ENCODE peak calls at places on chromosome 3, in five cellular contexts. One of them, this sample, is unnamed.

GRCh38 chr3:171383206-171384018 is 76.8 kb downstream of the TNIK start:
- DNase-seq in H1: no peak
- DNase-seq in K562: no peak
- DNase-seq in GM12878: no peak
- DNase-seq in HepG2: no peak
- DNase-seq in this sample: no peak

GRCh38 chr3:107992976-107993684 is 97.7 kb downstream of the CD47 start:
- DNase-seq in HepG2: no peak
- DNase-seq in H1: no peak
- DNase-seq in K562: no peak
- DNase-seq in GM12878: no peak
- DNase-seq in this sample: no peak

GRCh38 chr3:106711650-106712049 is 665.6 kb upstream of the CCDC54 start:
- DNase-seq in H1: no peak
- DNase-seq in HepG2: no peak
- DNase-seq in GM12878: no peak
- DNase-seq in K562: no peak
- DNase-seq in this sample: no peak

GRCh38 chr3:45455040-45455439 is 66.7 kb downstream of the LARS2 start:
- DNase-seq in GM12878: no peak
- DNase-seq in K562: no peak
- DNase-seq in HepG2: no peak
- DNase-seq in H1: no peak
- DNase-seq in this sample: no peak

GRCh38 chr3:181711325-181712135 is at the start of gene SOX2:
- DNase-seq in GM12878: no peak
- DNase-seq in H1: peak; percentile 83
- DNase-seq in K562: peak; percentile 61
- DNase-seq in HepG2: peak; percentile 67
- DNase-seq in this sample: peak; percentile 93

GRCh38 chr3:152738656-152739055 is 96.3 kb upstream of the P2RY1 start:
- DNase-seq in K562: no peak
- DNase-seq in H1: no peak
- DNase-seq in HepG2: no peak
- DNase-seq in GM12878: peak; percentile 60
- DNase-seq in this sample: no peak

GRCh38 chr3:55416381-55416821 is 70.7 kb downstream of the WNT5A start:
- DNase-seq in K562: no peak
- DNase-seq in H1: no peak
- DNase-seq in GM12878: no peak
- DNase-seq in HepG2: no peak
- DNase-seq in this sample: no peak

GRCh38 chr3:9248232-9249191 is 934 bp downstream of the SRGAP3 start:
- DNase-seq in GM12878: no peak
- DNase-seq in H1: no peak
- DNase-seq in HepG2: no peak
- DNase-seq in K562: no peak
- DNase-seq in this sample: no peak

GRCh38 chr3:172151610-172152293 is 112.4 kb downstream of the FNDC3B start:
- DNase-seq in K562: no peak
- DNase-seq in HepG2: no peak
- DNase-seq in GM12878: no peak
- DNase-seq in H1: no peak
- DNase-seq in this sample: no peak

GRCh38 chr3:71369733-71370391 is 213.7 kb downstream of the FOXP1 start:
- DNase-seq in K562: no peak
- DNase-seq in GM12878: no peak
- DNase-seq in H1: no peak
- DNase-seq in HepG2: no peak
- DNase-seq in this sample: no peak

GRCh38 chr3:50390523-50391177 is 31.3 kb upstream of the TMEM115 start:
- DNase-seq in HepG2: no peak
- DNase-seq in K562: peak; percentile 28
- DNase-seq in GM12878: no peak
- DNase-seq in H1: no peak
- DNase-seq in this sample: no peak

GRCh38 chr3:193028283-193028682 is 110.6 kb upstream of the MB21D2 start:
- DNase-seq in K562: no peak
- DNase-seq in GM12878: no peak
- DNase-seq in H1: no peak
- DNase-seq in HepG2: no peak
- DNase-seq in this sample: no peak

GRCh38 chr3:4906107-4906621 is 73.1 kb upstream of the BHLHE40 start:
- DNase-seq in GM12878: no peak
- DNase-seq in HepG2: no peak
- DNase-seq in K562: no peak
- DNase-seq in H1: no peak
- DNase-seq in this sample: no peak

GRCh38 chr3:142904639-142905441 is 16.0 kb upstream of the PCOLCE2 start:
- DNase-seq in GM12878: no peak
- DNase-seq in HepG2: peak; percentile 15
- DNase-seq in H1: peak; percentile 50
- DNase-seq in K562: no peak
- DNase-seq in this sample: peak; percentile 79
- TF ChIP-seq CTCF in GM12878: no peak
- TF ChIP-seq CTCF in HepG2: peak; percentile 64
- TF ChIP-seq CTCF in H1: peak; percentile 73
- TF ChIP-seq CTCF in K562: peak; percentile 56
- TF ChIP-seq CTCF in this sample: peak; percentile 83

DNA sequence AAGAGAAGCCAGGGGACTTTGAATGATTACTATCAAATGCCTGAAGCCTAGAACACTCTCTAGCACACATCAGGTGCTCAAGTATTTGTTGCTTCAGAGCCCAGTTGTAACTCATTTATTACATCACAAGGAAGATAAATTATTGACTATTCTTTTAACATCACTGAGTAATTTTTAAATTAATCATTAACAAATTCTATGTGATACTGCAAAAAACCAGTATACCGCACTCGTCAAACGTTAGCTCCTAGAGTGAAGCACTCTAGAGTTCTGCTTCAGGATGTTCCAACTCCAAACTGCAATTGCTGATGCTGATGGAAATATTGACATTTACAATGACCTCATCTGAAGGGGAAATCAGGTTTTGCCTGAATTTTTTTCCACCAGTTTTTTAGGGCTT is 123.2 kb upstream of the STAC start:
- DNase-seq in H1: no peak
- DNase-seq in K562: no peak
- DNase-seq in GM12878: no peak
- DNase-seq in HepG2: no peak
- DNase-seq in this sample: no peak
- TF ChIP-seq CREB1 in H1: no peak
- TF ChIP-seq CREB1 in K562: no peak
- TF ChIP-seq CREB1 in GM12878: no peak
- TF ChIP-seq CREB1 in HepG2: no peak
- TF ChIP-seq CREB1 in this sample: no peak

GRCh38 chr3:43316783-43317460 is 30.6 kb downstream of the SNRK start:
- DNase-seq in HepG2: peak; percentile 91
- DNase-seq in GM12878: no peak
- DNase-seq in K562: no peak
- DNase-seq in H1: no peak
- DNase-seq in this sample: peak; percentile 66
- H3K4me1 ChIP-seq in HepG2: peaks cover 76% of the 10 kb centered on the region
- H3K4me1 ChIP-seq in GM12878: no peaks in the 10 kb centered on the region
- H3K4me1 ChIP-seq in K562: no peaks in the 10 kb centered on the region
- H3K4me1 ChIP-seq in H1: peaks cover 2% of the 10 kb centered on the region
- H3K4me1 ChIP-seq in this sample: peaks cover 18% of the 10 kb centered on the region

GRCh38 chr3:197454014-197454413 is 101.8 kb downstream of the BDH1 start:
- DNase-seq in H1: no peak
- DNase-seq in HepG2: peak; percentile 49
- DNase-seq in GM12878: no peak
- DNase-seq in K562: no peak
- DNase-seq in this sample: no peak
- TF ChIP-seq CTCF in H1: peak; percentile 18
- TF ChIP-seq CTCF in HepG2: peak; percentile 72
- TF ChIP-seq CTCF in GM12878: peak; percentile 59
- TF ChIP-seq CTCF in K562: peak; percentile 32
- TF ChIP-seq CTCF in this sample: no peak

GRCh38 chr3:184563569-184563925 is 2.0 kb downstream of the EPHB3 start:
- DNase-seq in GM12878: no peak
- DNase-seq in K562: no peak
- DNase-seq in H1: no peak
- DNase-seq in HepG2: no peak
- DNase-seq in this sample: no peak

GRCh38 chr3:184561329-184562145 is at the start of gene EPHB3:
- DNase-seq in K562: peak; percentile 89
- DNase-seq in GM12878: peak; percentile 34
- DNase-seq in H1: peak; percentile 100
- DNase-seq in HepG2: peak; percentile 92
- DNase-seq in this sample: peak; percentile 100

GRCh38 chr3:184563941-184564684 is 2.5 kb downstream of the EPHB3 start:
- DNase-seq in H1: no peak
- DNase-seq in K562: no peak
- DNase-seq in GM12878: no peak
- DNase-seq in HepG2: no peak
- DNase-seq in this sample: no peak

GRCh38 chr3:184562146-184562861 is 719 bp downstream of the EPHB3 start:
- DNase-seq in H1: no peak
- DNase-seq in HepG2: no peak
- DNase-seq in GM12878: no peak
- DNase-seq in K562: no peak
- DNase-seq in this sample: no peak

GRCh38 chr3:184562875-184563568 is 1.4 kb downstream of the EPHB3 start:
- DNase-seq in HepG2: no peak
- DNase-seq in K562: no peak
- DNase-seq in GM12878: no peak
- DNase-seq in H1: no peak
- DNase-seq in this sample: no peak
- TF ChIP-seq CREB1 in HepG2: no peak
- TF ChIP-seq CREB1 in K562: no peak
- TF ChIP-seq CREB1 in GM12878: no peak
- TF ChIP-seq CREB1 in H1: no peak
- TF ChIP-seq CREB1 in this sample: no peak

GRCh38 chr3:48472673-48472922 is 26.1 kb downstream of the ATRIP start:
- DNase-seq in H1: no peak
- DNase-seq in GM12878: no peak
- DNase-seq in K562: peak; percentile 42
- DNase-seq in HepG2: no peak
- DNase-seq in this sample: peak; percentile 67
- H3K4me1 ChIP-seq in H1: peaks cover 21% of the 10 kb centered on the region
- H3K4me1 ChIP-seq in GM12878: peaks cover 35% of the 10 kb centered on the region
- H3K4me1 ChIP-seq in K562: peaks cover 5% of the 10 kb centered on the region
- H3K4me1 ChIP-seq in HepG2: peaks cover 57% of the 10 kb centered on the region
- H3K4me1 ChIP-seq in this sample: peaks cover 26% of the 10 kb centered on the region

GRCh38 chr3:48415251-48415953 is 14.5 kb downstream of the PLXNB1 start:
- DNase-seq in H1: no peak
- DNase-seq in GM12878: no peak
- DNase-seq in HepG2: no peak
- DNase-seq in K562: no peak
- DNase-seq in this sample: peak; percentile 44
- TF ChIP-seq CTCF in H1: peak; percentile 43
- TF ChIP-seq CTCF in GM12878: no peak
- TF ChIP-seq CTCF in HepG2: peak; percentile 56
- TF ChIP-seq CTCF in K562: peak; percentile 17
- TF ChIP-seq CTCF in this sample: no peak

GRCh38 chr3:17195192-17195611 is 310.4 kb downstream of the PLCL2 start:
- DNase-seq in H1: no peak
- DNase-seq in GM12878: peak; percentile 79
- DNase-seq in HepG2: no peak
- DNase-seq in K562: no peak
- DNase-seq in this sample: no peak
- TF ChIP-seq CREB1 in H1: no peak
- TF ChIP-seq CREB1 in GM12878: peak; percentile 48
- TF ChIP-seq CREB1 in HepG2: no peak
- TF ChIP-seq CREB1 in K562: no peak
- TF ChIP-seq CREB1 in this sample: no peak

DNA sequence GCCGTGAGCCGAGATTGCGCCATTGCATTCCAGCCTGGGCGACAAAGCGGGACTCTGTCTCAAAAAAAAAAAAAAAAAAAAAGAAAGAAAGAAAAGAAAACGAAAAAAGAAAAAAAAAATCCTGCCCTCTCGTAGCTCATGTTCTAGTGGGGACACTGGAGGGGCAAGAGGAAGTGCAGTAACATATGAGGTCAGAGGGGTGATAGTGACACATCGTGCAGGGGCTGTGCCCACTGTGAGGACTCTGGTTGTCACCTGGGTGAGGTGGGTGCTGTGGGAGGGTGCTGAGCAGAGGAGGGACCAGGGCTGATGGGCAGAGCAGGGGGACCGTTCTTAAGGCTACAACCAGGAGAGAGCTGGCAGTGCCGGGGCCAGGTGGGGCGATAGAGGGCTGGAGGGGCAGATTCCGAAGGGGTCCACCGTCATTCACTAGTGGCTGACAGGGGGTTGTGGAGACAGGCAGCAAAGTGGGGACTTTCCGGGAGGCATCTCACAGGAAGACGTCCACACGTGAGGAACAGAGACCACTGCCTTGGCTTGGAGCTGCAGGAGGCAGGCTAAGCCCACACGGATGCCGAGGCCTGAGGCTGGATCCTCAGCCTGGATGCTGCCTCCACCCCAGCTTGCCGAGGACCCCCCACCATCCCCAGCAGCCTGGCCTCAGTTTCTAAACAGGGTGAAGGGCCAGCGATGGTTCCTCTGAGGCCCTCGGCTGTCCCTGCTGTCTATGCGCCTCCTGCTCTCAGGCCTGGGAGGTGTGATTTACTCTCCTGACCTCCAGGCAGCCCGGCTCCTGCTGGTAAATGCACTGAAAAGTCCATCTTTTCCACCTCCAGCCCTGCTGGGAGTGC is 154.3 kb upstream of the IQSEC1 start:
- DNase-seq in H1: no peak
- DNase-seq in HepG2: no peak
- DNase-seq in GM12878: no peak
- DNase-seq in K562: no peak
- DNase-seq in this sample: no peak
- H3K4me1 ChIP-seq in H1: peaks cover 3% of the 10 kb centered on the region
- H3K4me1 ChIP-seq in HepG2: peaks cover 40% of the 10 kb centered on the region
- H3K4me1 ChIP-seq in GM12878: no peaks in the 10 kb centered on the region
- H3K4me1 ChIP-seq in K562: no peaks in the 10 kb centered on the region
- H3K4me1 ChIP-seq in this sample: no peaks in the 10 kb centered on the region

GRCh38 chr3:134839422-134839821 is 44.4 kb downstream of the EPHB1 start:
- DNase-seq in H1: no peak
- DNase-seq in K562: no peak
- DNase-seq in GM12878: no peak
- DNase-seq in HepG2: no peak
- DNase-seq in this sample: no peak

GRCh38 chr3:134836921-134837320 is 41.9 kb downstream of the EPHB1 start:
- DNase-seq in K562: no peak
- DNase-seq in H1: no peak
- DNase-seq in HepG2: no peak
- DNase-seq in GM12878: no peak
- DNase-seq in this sample: no peak

GRCh38 chr3:134840459-134840858 is 45.4 kb downstream of the EPHB1 start:
- DNase-seq in HepG2: no peak
- DNase-seq in H1: no peak
- DNase-seq in K562: no peak
- DNase-seq in GM12878: no peak
- DNase-seq in this sample: no peak

GRCh38 chr3:134839990-134840389 is 44.9 kb downstream of the EPHB1 start:
- DNase-seq in H1: no peak
- DNase-seq in GM12878: no peak
- DNase-seq in K562: no peak
- DNase-seq in HepG2: no peak
- DNase-seq in this sample: no peak

DNA sequence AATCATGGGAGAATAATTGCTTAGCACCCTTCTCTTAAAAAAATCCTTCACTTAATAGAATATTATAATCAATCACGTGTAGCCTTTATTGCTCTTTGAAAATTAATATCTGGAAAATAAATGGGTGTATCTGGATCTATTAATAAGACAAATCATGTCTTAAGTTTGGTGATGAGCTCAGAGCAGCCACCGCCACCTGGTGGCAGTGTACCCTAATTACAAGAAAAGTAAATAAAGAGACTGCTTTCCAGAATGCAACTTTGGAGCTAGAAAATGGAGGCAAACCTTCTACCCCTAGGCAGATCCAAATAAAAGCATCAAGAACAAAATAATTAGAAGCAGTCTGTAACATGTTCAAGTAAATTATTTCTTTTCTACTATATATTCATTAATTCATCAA is 43.5 kb downstream of the EPHB1 start:
- DNase-seq in H1: no peak
- DNase-seq in GM12878: no peak
- DNase-seq in K562: peak; percentile 14
- DNase-seq in HepG2: no peak
- DNase-seq in this sample: peak; percentile 49
- TF ChIP-seq CTCF in H1: peak; percentile 45
- TF ChIP-seq CTCF in GM12878: peak; percentile 44
- TF ChIP-seq CTCF in K562: no peak
- TF ChIP-seq CTCF in HepG2: peak; percentile 9
- TF ChIP-seq CTCF in this sample: peak; percentile 70